ENCODE peak calls at places on chromosomes 1 and 21, in seven cellular contexts. K is GM12878, B is IMR-90, X is H1, C is K562, P is HCT116, E is SK-N-SH. T is an unnamed sample.

GRCh38 chr1:66250483-66250882 is 283.5 kb upstream of the SGIP1 start:
- DNase-seq in B (no peak), E (no peak), X (no peak), P (no peak), C (no peak), K (no peak), T (no peak)

GRCh38 chr1:174720618-174721017 is 272.9 kb downstream of the GPR52 start:
- DNase-seq in E (no peak), C (no peak), K (no peak), X (no peak), P (no peak), B (no peak), T (no peak)

GRCh38 chr1:163174524-163175437 is 27.9 kb downstream of the RGS5 start:
- DNase-seq in P (peak; percentile 32), K (no peak), X (peak; percentile 19), B (peak; percentile 65), E (peak; percentile 36), C (peak; percentile 23), T (peak; percentile 48)

GRCh38 chr1:27342391-27342777 is 562 bp downstream of the SYTL1 start:
- DNase-seq in E (no peak), C (no peak), K (no peak), P (no peak), X (no peak), B (no peak), T (no peak)

GRCh38 chr1:162240643-162240976 is 136.0 kb downstream of the SPATA46 start:
- DNase-seq in K (no peak), B (no peak), P (no peak), E (no peak), C (no peak), X (no peak), T (no peak)

GRCh38 chr21:38388219-38388618 is 110.1 kb downstream of the ERG start:
- DNase-seq in P (no peak), K (no peak), C (no peak), B (peak; percentile 1), X (no peak), E (no peak), T (no peak)

GRCh38 chr21:43598416-43599120 is 60.7 kb downstream of the HSF2BP start:
- DNase-seq in K (no peak), E (no peak), P (no peak), C (no peak), B (peak; percentile 87), X (no peak), T (no peak)

GRCh38 chr1:233112184-233113008 is 162.0 kb downstream of the NTPCR start:
- DNase-seq in K (no peak), X (no peak), P (no peak), B (peak; percentile 21), E (no peak), C (no peak), T (peak; percentile 28)

GRCh38 chr1:46410156-46411009 is 16.3 kb downstream of the FAAH start:
- DNase-seq in X (no peak), K (no peak), E (no peak), B (peak; percentile 29), P (no peak), C (no peak), T (no peak)

GRCh38 chr1:110309139-110309538 is 30.0 kb upstream of the RBM15 start:
- DNase-seq in B (peak; percentile 64), P (no peak), X (no peak), E (no peak), C (no peak), K (no peak), T (no peak)

GRCh38 chr1:178241057-178241456 is 147.2 kb downstream of the RASAL2 start:
- DNase-seq in P (no peak), E (no peak), C (no peak), B (peak; percentile 77), K (no peak), X (no peak), T (no peak)

GRCh38 chr1:100860397-100860991 is 34.1 kb downstream of the EXTL2 start:
- DNase-seq in B (peak; percentile 75), X (no peak), K (no peak), C (no peak), P (no peak), E (no peak), T (no peak)

GRCh38 chr1:46062651-46063319 is 69.6 kb downstream of the PIK3R3 start:
- DNase-seq in C (no peak), P (no peak), B (peak; percentile 22), K (peak; percentile 51), E (no peak), X (no peak), T (no peak)

GRCh38 chr1:172308577-172308976 is 111.9 kb upstream of the C1orf105 start:
- DNase-seq in K (no peak), C (no peak), E (no peak), B (peak; percentile 60), X (no peak), P (no peak), T (no peak)

GRCh38 chr21:41112740-41113692 is 54.9 kb upstream of the BACE2 start:
- DNase-seq in X (no peak), K (no peak), E (peak; percentile 23), C (no peak), B (peak; percentile 79), P (no peak), T (no peak)

GRCh38 chr1:31828341-31828740 is 12.5 kb upstream of the SPOCD1 start:
- DNase-seq in X (no peak), E (no peak), P (no peak), B (no peak), K (no peak), C (peak; percentile 39), T (no peak)

GRCh38 chr1:248686815-248687214 is 15.8 kb downstream of the OR14I1 start:
- DNase-seq in B (no peak), X (no peak), C (peak; percentile 17), K (peak; percentile 43), E (peak; percentile 14), P (no peak), T (peak; percentile 13)
- TF ChIP-seq RAD21 in B (no peak), X (no peak), C (peak; percentile 71), K (peak; percentile 95), E (no peak), P (peak; percentile 51), T (peak; percentile 42)

GRCh38 chr21:36703123-36703522 is 4.2 kb downstream of the SIM2 start:
- DNase-seq in K (no peak), P (no peak), C (no peak), X (no peak), B (no peak), E (no peak), T (no peak)
- TF ChIP-seq RAD21 in K (no peak), P (no peak), C (no peak), X (no peak), B (no peak), E (no peak), T (no peak)

GRCh38 chr1:67647814-67648358 is 37.1 kb upstream of the GADD45A start:
- DNase-seq in B (no peak), P (no peak), E (no peak), C (no peak), K (no peak), X (no peak), T (no peak)

GRCh38 chr1:67648582-67649326 is 36.2 kb upstream of the GADD45A start:
- DNase-seq in K (no peak), P (no peak), B (no peak), X (no peak), E (no peak), C (peak; percentile 33), T (no peak)

GRCh38 chr1:67645495-67646144 is 39.4 kb upstream of the GADD45A start:
- DNase-seq in K (no peak), E (no peak), X (no peak), P (no peak), C (no peak), B (no peak), T (peak; percentile 43)

GRCh38 chr1:67647036-67647798 is 37.8 kb upstream of the GADD45A start:
- DNase-seq in E (peak; percentile 64), X (no peak), C (no peak), B (no peak), K (no peak), P (no peak), T (no peak)

GRCh38 chr1:67646145-67647035 is 38.6 kb upstream of the GADD45A start:
- DNase-seq in X (no peak), B (peak; percentile 23), P (no peak), C (peak; percentile 81), E (peak; percentile 61), K (no peak), T (no peak)
- TF ChIP-seq RAD21 in X (no peak), B (no peak), P (no peak), C (peak; percentile 34), E (peak; percentile 36), K (no peak), T (no peak)

GRCh38 chr1:24417681-24418080 is 2.1 kb downstream of the NIPAL3 start:
- DNase-seq in E (no peak), C (no peak), P (no peak), K (no peak), B (peak; percentile 65), X (no peak), T (no peak)

GRCh38 chr1:24415334-24415909 is at the start of gene NIPAL3:
- DNase-seq in B (peak; percentile 99), P (peak; percentile 99), X (peak; percentile 100), K (peak; percentile 98), C (peak; percentile 91), E (peak; percentile 91), T (peak; percentile 99)

GRCh38 chr1:24414884-24415333 is 693 bp upstream of the NIPAL3 start:
- DNase-seq in P (no peak), K (no peak), E (no peak), C (no peak), B (no peak), X (no peak), T (peak; percentile 16)

GRCh38 chr1:24415910-24416665 is 486 bp downstream of the NIPAL3 start:
- DNase-seq in C (peak; percentile 41), E (peak; percentile 38), X (no peak), K (no peak), B (peak; percentile 28), P (no peak), T (no peak)

GRCh38 chr1:24416666-24417391 is 1.2 kb downstream of the NIPAL3 start:
- DNase-seq in C (peak; percentile 53), P (no peak), E (no peak), X (no peak), K (peak; percentile 34), B (peak; percentile 100), T (no peak)
- TF ChIP-seq RAD21 in C (peak; percentile 13), P (no peak), E (no peak), X (no peak), K (no peak), B (no peak), T (no peak)

GRCh38 chr1:201656670-201657032 is 117.7 kb downstream of the NAV1 start:
- DNase-seq in X (no peak), P (no peak), E (peak; percentile 62), C (no peak), K (no peak), B (peak; percentile 74), T (no peak)

GRCh38 chr1:201655243-201655642 is 116.3 kb downstream of the NAV1 start:
- DNase-seq in E (peak; percentile 95), C (peak; percentile 76), P (no peak), B (peak; percentile 92), K (no peak), X (no peak), T (no peak)

GRCh38 chr1:201653238-201653637 is 114.3 kb downstream of the NAV1 start:
- DNase-seq in C (no peak), B (no peak), X (no peak), K (no peak), E (no peak), P (no peak), T (no peak)

GRCh38 chr1:201653883-201654282 is 115.0 kb downstream of the NAV1 start:
- DNase-seq in K (no peak), C (no peak), X (no peak), P (no peak), B (no peak), E (no peak), T (no peak)

GRCh38 chr1:201655910-201656669 is 117.2 kb downstream of the NAV1 start:
- DNase-seq in K (no peak), E (no peak), X (no peak), P (no peak), B (no peak), C (no peak), T (no peak)
- TF ChIP-seq RAD21 in K (no peak), E (no peak), X (no peak), P (no peak), B (no peak), C (no peak), T (no peak)

T was measured in A549.